ENCODE peak calls at places on chromosomes 6 and 20, in six cellular contexts. G, A, S, Y, L and R are unnamed samples.

GRCh38 chr6:31794294-31794865 is 1.2 kb downstream of the VARS1 start:
- DNase-seq in G (no peak), A (no peak), S (peak; percentile 54), Y (no peak), L (peak; percentile 43), R (no peak)

GRCh38 chr20:15674253-15675145 is 898.7 kb downstream of the KIF16B start:
- DNase-seq in G (no peak), A (no peak), S (no peak), Y (no peak), L (no peak), R (peak; percentile 88)

GRCh38 chr20:16864069-16864468 is 115.9 kb downstream of the OTOR start:
- DNase-seq in G (peak; percentile 63), A (no peak), S (no peak), Y (no peak), L (no peak), R (no peak)

GRCh38 chr20:31595654-31596411 is 9.3 kb upstream of the ID1 start:
- DNase-seq in G (no peak), A (peak; percentile 25), S (no peak), Y (peak; percentile 86), L (no peak), R (no peak)

GRCh38 chr6:143236151-143236788 is 175.6 kb downstream of the AIG1 start:
- DNase-seq in G (no peak), A (no peak), S (peak; percentile 84), Y (peak; percentile 63), L (no peak), R (no peak)

GRCh38 chr6:31651602-31652191 is 764 bp downstream of the BAG6 start:
- DNase-seq in G (no peak), A (peak; percentile 67), S (peak; percentile 96), Y (no peak), L (no peak), R (no peak)

GRCh38 chr6:169920359-169921020 is 169.1 kb downstream of the ERMARD start:
- DNase-seq in G (no peak), A (no peak), S (no peak), Y (no peak), L (no peak), R (no peak)

GRCh38 chr6:105879902-105880547 is 206.1 kb upstream of the PRDM1 start:
- DNase-seq in G (no peak), A (peak; percentile 47), S (no peak), Y (no peak), L (peak; percentile 63), R (no peak)

GRCh38 chr20:46004813-46005505 is 3.7 kb upstream of the MMP9 start:
- DNase-seq in G (no peak), A (peak; percentile 81), S (no peak), Y (no peak), L (peak; percentile 68), R (no peak)

GRCh38 chr6:161901740-161902426 is 628.0 kb upstream of the AGPAT4 start:
- DNase-seq in G (no peak), A (no peak), S (no peak), Y (no peak), L (no peak), R (no peak)

GRCh38 chr6:169692516-169692915 is 9.3 kb downstream of the WDR27 start:
- DNase-seq in G (no peak), A (no peak), S (no peak), Y (no peak), L (no peak), R (no peak)

GRCh38 chr6:169470790-169471189 is 217.1 kb upstream of the THBS2 start:
- DNase-seq in G (no peak), A (no peak), S (no peak), Y (no peak), L (no peak), R (no peak)

GRCh38 chr20:20391766-20392165 is 23.9 kb downstream of the INSM1 start:
- DNase-seq in G (no peak), A (no peak), S (peak; percentile 19), Y (no peak), L (no peak), R (no peak)

GRCh38 chr6:84785676-84786075 is 21.3 kb upstream of the TBX18 start:
- DNase-seq in G (no peak), A (no peak), S (no peak), Y (no peak), L (no peak), R (no peak)

GRCh38 chr6:134307870-134308269 is 10.0 kb downstream of the SGK1 start:
- DNase-seq in G (no peak), A (no peak), S (no peak), Y (no peak), L (no peak), R (no peak)

GRCh38 chr20:32534661-32535240 is 50.4 kb downstream of the NOL4L start:
- DNase-seq in G (no peak), A (peak; percentile 69), S (no peak), Y (no peak), L (peak; percentile 57), R (no peak)

GRCh38 chr20:34525709-34526416 is 9.6 kb downstream of the DYNLRB1 start:
- DNase-seq in G (no peak), A (peak; percentile 12), S (no peak), Y (peak; percentile 86), L (no peak), R (no peak)

GRCh38 chr6:52310932-52311331 is 26.4 kb upstream of the MCM3 start:
- DNase-seq in G (peak; percentile 39), A (no peak), S (no peak), Y (no peak), L (no peak), R (no peak)

GRCh38 chr6:169845426-169846285 is 94.2 kb downstream of the ERMARD start:
- DNase-seq in G (no peak), A (peak; percentile 6), S (no peak), Y (no peak), L (no peak), R (no peak)

GRCh38 chr6:115910147-115910546 is 150.5 kb downstream of the FRK start:
- DNase-seq in G (no peak), A (no peak), S (no peak), Y (no peak), L (no peak), R (no peak)

GRCh38 chr6:34243131-34243771 is 5.6 kb downstream of the SMIM29 start:
- DNase-seq in G (peak; percentile 21), A (no peak), S (peak; percentile 8), Y (no peak), L (no peak), R (no peak)

GRCh38 chr20:10971096-10971495 is 297.3 kb upstream of the JAG1 start:
- DNase-seq in G (no peak), A (no peak), S (no peak), Y (no peak), L (no peak), R (no peak)

GRCh38 chr6:91268941-91269340 is 682.1 kb upstream of the MAP3K7 start:
- DNase-seq in G (no peak), A (no peak), S (no peak), Y (no peak), L (no peak), R (no peak)
- H3K27ac ChIP-seq in G (no peak overlapping the region), A (no peak overlapping the region), S (no peak overlapping the region), Y (no peak overlapping the region), L (no peak overlapping the region), R (no peak overlapping the region)

GRCh38 chr6:127192911-127193503 is 73.7 kb upstream of the RNF146 start:
- DNase-seq in G (no peak), A (no peak), S (no peak), Y (no peak), L (no peak), R (peak; percentile 75)
- H3K27ac ChIP-seq in G (no peak overlapping the region), A (no peak overlapping the region), S (no peak overlapping the region), Y (peak overlapping the region; percentile 84), L (no peak overlapping the region), R (peak overlapping the region; percentile 27)

GRCh38 chr20:57319584-57319983 is 10.0 kb upstream of the SPO11 start:
- DNase-seq in G (no peak), A (no peak), S (no peak), Y (no peak), L (no peak), R (no peak)

GRCh38 chr20:57322476-57322875 is 7.1 kb upstream of the SPO11 start:
- DNase-seq in G (no peak), A (no peak), S (no peak), Y (no peak), L (no peak), R (no peak)

GRCh38 chr20:57317789-57318371 is 11.7 kb upstream of the SPO11 start:
- DNase-seq in G (no peak), A (no peak), S (no peak), Y (no peak), L (peak; percentile 91), R (no peak)

GRCh38 chr20:57321142-57321541 is 8.5 kb upstream of the SPO11 start:
- DNase-seq in G (no peak), A (no peak), S (no peak), Y (no peak), L (no peak), R (no peak)

DNA sequence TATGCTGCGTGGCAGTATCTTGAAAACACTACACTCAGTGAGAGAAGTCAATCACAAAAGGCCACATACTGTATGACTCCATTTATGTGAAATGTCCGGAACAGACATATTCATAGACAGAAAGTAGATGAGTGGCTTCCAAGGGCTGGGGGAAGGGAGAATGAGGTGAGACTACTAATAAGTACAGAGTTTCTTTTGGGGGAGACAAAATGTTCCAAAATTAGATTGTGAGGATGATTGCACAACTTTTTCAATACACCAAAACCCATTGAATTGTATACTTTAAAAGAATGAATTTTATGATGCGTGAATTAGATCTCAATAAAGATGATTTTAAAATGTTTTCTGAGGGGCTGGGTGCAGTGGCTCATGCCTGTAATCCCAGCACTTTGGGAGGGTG is 9.2 kb upstream of the SPO11 start:
- DNase-seq in G (no peak), A (no peak), S (no peak), Y (no peak), L (no peak), R (no peak)
- H3K27ac ChIP-seq in G (no peak overlapping the region), A (no peak overlapping the region), S (no peak overlapping the region), Y (no peak overlapping the region), L (peak overlapping the region; percentile 95), R (no peak overlapping the region)

DNA sequence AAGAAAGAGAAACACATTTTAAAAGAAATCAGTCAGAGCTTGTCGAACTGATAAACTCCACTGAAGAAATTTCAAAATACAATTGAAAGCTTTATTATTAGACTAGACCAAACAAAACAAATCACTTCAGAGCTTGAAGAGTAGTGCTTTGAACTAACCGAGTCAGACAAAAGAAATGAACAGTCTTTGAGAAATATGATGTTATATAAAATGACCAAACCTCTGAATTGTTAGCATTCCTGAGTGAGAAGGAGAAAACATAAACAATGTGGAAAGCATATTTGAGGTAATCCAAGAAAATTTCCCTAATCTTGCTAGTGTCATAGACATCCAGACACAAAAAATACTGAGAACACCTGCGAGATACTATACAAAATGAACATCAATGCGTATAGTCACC is 13.2 kb upstream of the CST4 start:
- DNase-seq in G (no peak), A (no peak), S (no peak), Y (no peak), L (no peak), R (no peak)
- H3K27ac ChIP-seq in G (no peak overlapping the region), A (no peak overlapping the region), S (no peak overlapping the region), Y (no peak overlapping the region), L (no peak overlapping the region), R (no peak overlapping the region)

DNA sequence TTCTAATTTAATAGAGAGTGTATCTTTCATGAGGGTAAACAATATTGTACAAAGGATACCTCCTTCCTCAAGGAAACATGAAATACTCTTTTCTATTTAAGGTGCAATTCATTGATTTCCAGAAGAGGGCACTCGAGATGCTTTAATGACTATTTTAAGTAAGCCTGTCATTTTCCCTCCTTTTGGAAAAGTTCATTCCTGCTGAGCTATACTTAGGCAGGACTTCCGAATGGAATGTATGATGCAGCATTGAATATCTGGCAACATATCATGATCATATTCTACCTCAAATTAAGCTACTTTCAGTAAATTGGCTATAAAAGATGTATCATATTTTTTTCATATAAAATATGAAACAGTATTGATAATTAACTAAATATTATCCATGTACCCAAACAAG is 5.0 kb downstream of the DST start:
- DNase-seq in G (no peak), A (no peak), S (no peak), Y (no peak), L (peak; percentile 24), R (peak; percentile 69)
- H3K27ac ChIP-seq in G (peak overlapping the region; percentile 10), A (no peak overlapping the region), S (no peak overlapping the region), Y (peak overlapping the region; percentile 14), L (no peak overlapping the region), R (no peak overlapping the region)